ENCODE peak calls at places on chromosomes 3 and 15, in six cellular contexts. K, V, F, Y, O and P are unnamed samples.

GRCh38 chr3:141575879-141576743 is 89.3 kb downstream of the RASA2 start:
- DNase-seq in K (no peak), V (no peak), F (no peak), Y (peak), O (peak), P (peak)

GRCh38 chr3:13401149-13401548 is 19.0 kb downstream of the NUP210 start:
- DNase-seq in K (no peak), V (no peak), F (no peak), Y (no peak), O (no peak), P (no peak)

GRCh38 chr3:57145852-57146251 is 19.3 kb downstream of the IL17RD start:
- DNase-seq in K (no peak), V (no peak), F (no peak), Y (no peak), O (no peak), P (no peak)

GRCh38 chr3:36219398-36219797 is 160.9 kb upstream of the STAC start:
- DNase-seq in K (no peak), V (no peak), F (peak), Y (peak), O (peak), P (no peak)

GRCh38 chr3:62242846-62243245 is 130.5 kb downstream of the FEZF2 start:
- DNase-seq in K (no peak), V (no peak), F (no peak), Y (no peak), O (no peak), P (no peak)

GRCh38 chr3:67415504-67415903 is 238.9 kb downstream of the SUCLG2 start:
- DNase-seq in K (no peak), V (no peak), F (no peak), Y (no peak), O (peak), P (no peak)

GRCh38 chr15:101536875-101537405 is 47.4 kb upstream of the PCSK6 start:
- DNase-seq in K (no peak), V (no peak), F (no peak), Y (no peak), O (no peak), P (no peak)

GRCh38 chr15:57541805-57542504 is 49.7 kb upstream of the MYZAP start:
- DNase-seq in K (peak), V (peak), F (peak), Y (peak), O (peak), P (peak)

GRCh38 chr15:37824717-37825382 is 109.6 kb upstream of the TMCO5A start:
- DNase-seq in K (no peak), V (no peak), F (peak), Y (peak), O (peak), P (no peak)

GRCh38 chr3:158085358-158085757 is 20.9 kb downstream of the SHOX2 start:
- DNase-seq in K (no peak), V (no peak), F (no peak), Y (no peak), O (no peak), P (no peak)

GRCh38 chr15:57762302-57762701 is 55.8 kb downstream of the POLR2M start:
- DNase-seq in K (no peak), V (no peak), F (no peak), Y (no peak), O (no peak), P (no peak)

GRCh38 chr3:101970915-101971314 is 121.6 kb downstream of the NFKBIZ start:
- DNase-seq in K (no peak), V (no peak), F (no peak), Y (no peak), O (no peak), P (no peak)

GRCh38 chr3:180142472-180142871 is 105.7 kb upstream of the PEX5L start:
- DNase-seq in K (no peak), V (no peak), F (no peak), Y (no peak), O (no peak), P (no peak)

GRCh38 chr15:74011610-74012009 is 17.1 kb downstream of the PML start:
- DNase-seq in K (no peak), V (peak), F (no peak), Y (no peak), O (no peak), P (peak)

GRCh38 chr3:14451844-14452533 is 49.6 kb downstream of the SLC6A6 start:
- DNase-seq in K (no peak), V (peak), F (peak), Y (peak), O (peak), P (peak)

GRCh38 chr3:98746882-98747281 is 16.3 kb upstream of the ST3GAL6 start:
- DNase-seq in K (no peak), V (no peak), F (no peak), Y (no peak), O (peak), P (peak)

GRCh38 chr3:178504128-178504527 is 32.1 kb upstream of the KCNMB2 start:
- DNase-seq in K (no peak), V (no peak), F (no peak), Y (no peak), O (no peak), P (peak)

GRCh38 chr15:100765458-100766224 is 114.0 kb upstream of the ALDH1A3 start:
- DNase-seq in K (no peak), V (no peak), F (no peak), Y (no peak), O (no peak), P (no peak)

GRCh38 chr3:150349314-150350097 is 58.6 kb upstream of the TSC22D2 start:
- DNase-seq in K (no peak), V (no peak), F (no peak), Y (no peak), O (no peak), P (no peak)

GRCh38 chr15:62344806-62345539 is 179.9 kb upstream of the C2CD4B start:
- DNase-seq in K (peak), V (peak), F (no peak), Y (peak), O (peak), P (peak)

GRCh38 chr3:50559702-50560101 is 7.8 kb downstream of the C3orf18 start:
- DNase-seq in K (no peak), V (no peak), F (no peak), Y (no peak), O (no peak), P (no peak)

GRCh38 chr3:45557471-45557870 is 37.1 kb upstream of the LIMD1 start:
- DNase-seq in K (no peak), V (no peak), F (no peak), Y (no peak), O (no peak), P (no peak)

GRCh38 chr3:65871305-65872141 is 167.2 kb downstream of the MAGI1 start:
- DNase-seq in K (no peak), V (peak), F (no peak), Y (no peak), O (no peak), P (peak)

GRCh38 chr3:33883538-33884203 is 85.2 kb downstream of the PDCD6IP start:
- DNase-seq in K (no peak), V (no peak), F (peak), Y (peak), O (peak), P (no peak)

GRCh38 chr15:49521802-49522201 is 98.8 kb downstream of the FGF7 start:
- DNase-seq in K (no peak), V (no peak), F (no peak), Y (no peak), O (peak), P (no peak)

GRCh38 chr3:184582583-184582982 is 21.0 kb downstream of the EPHB3 start:
- DNase-seq in K (no peak), V (no peak), F (peak), Y (no peak), O (peak), P (no peak)

GRCh38 chr15:94692697-94693096 is 461.3 kb downstream of the MCTP2 start:
- DNase-seq in K (no peak), V (no peak), F (no peak), Y (peak), O (peak), P (no peak)

GRCh38 chr15:99452728-99453643 is 112.8 kb upstream of the MEF2A start:
- DNase-seq in K (no peak), V (no peak), F (no peak), Y (no peak), O (peak), P (peak)

GRCh38 chr15:34783471-34783870 is 11.9 kb downstream of the ACTC1 start:
- DNase-seq in K (no peak), V (no peak), F (no peak), Y (no peak), O (no peak), P (no peak)

GRCh38 chr3:13894812-13895154 is 14.9 kb upstream of the WNT7A start:
- DNase-seq in K (no peak), V (no peak), F (no peak), Y (no peak), O (no peak), P (no peak)

GRCh38 chr3:79038636-79039035 is 729.2 kb downstream of the ROBO1 start:
- DNase-seq in K (no peak), V (no peak), F (no peak), Y (no peak), O (no peak), P (no peak)

GRCh38 chr3:181709537-181710279 is 2.0 kb upstream of the SOX2 start:
- DNase-seq in K (peak), V (peak), F (no peak), Y (peak), O (peak), P (peak)

GRCh38 chr3:74531491-74531890 is 83.0 kb downstream of the CNTN3 start:
- DNase-seq in K (no peak), V (no peak), F (no peak), Y (no peak), O (peak), P (no peak)